ENCODE peak calls at places on chromosomes 1 and 21, in eight cellular contexts. G is progenitor cell of endocrine pancreas; U is fibroblast of the aortic adventitia; B is stomach; Q is CD8-positive, alpha-beta T cell; K is uterus; S is NB4; H is omental fat pad. X is an unnamed sample.

GRCh38 chr1:60621524-60621923 is 460.8 kb upstream of the NFIA start:
- DNase-seq in Q (no peak), B (peak), H (no peak), K (no peak), S (no peak), G (no peak), U (peak), X (no peak)

GRCh38 chr21:45260191-45260795 is 27.4 kb downstream of the POFUT2 start:
- DNase-seq in B (peak), K (no peak), S (no peak), U (no peak), G (no peak), H (no peak), Q (no peak), X (no peak)

GRCh38 chr1:167221804-167222610 is 1.3 kb downstream of the POU2F1 start:
- DNase-seq in B (peak), U (peak), K (peak), G (peak), Q (peak), H (peak), S (peak), X (peak)

GRCh38 chr1:168285419-168285790 is 4.7 kb downstream of the TBX19 start:
- DNase-seq in G (no peak), S (no peak), U (no peak), K (no peak), Q (no peak), H (no peak), B (no peak), X (no peak)

GRCh38 chr1:53411541-53412152 is 47.6 kb upstream of the DMRTB1 start:
- DNase-seq in K (no peak), Q (no peak), U (no peak), G (no peak), S (no peak), B (no peak), H (no peak), X (no peak)

GRCh38 chr1:161473363-161473762 is 31.9 kb upstream of the FCGR2A start:
- DNase-seq in G (no peak), U (no peak), B (no peak), S (peak), Q (no peak), K (no peak), H (no peak), X (no peak)

GRCh38 chr1:39046811-39047210 is 20.7 kb downstream of the NDUFS5 start:
- DNase-seq in G (no peak), K (no peak), U (peak), H (no peak), B (no peak), Q (no peak), S (no peak), X (no peak)

GRCh38 chr1:182348916-182349747 is 42.5 kb downstream of the GLUL start:
- DNase-seq in K (peak), U (no peak), H (no peak), Q (no peak), G (no peak), S (no peak), B (no peak), X (no peak)

GRCh38 chr1:174999926-175000696 is at the start of gene CACYBP:
- DNase-seq in U (peak), K (no peak), B (peak), H (no peak), Q (no peak), S (peak), G (no peak), X (peak)

GRCh38 chr1:232982238-232982944 is 32.0 kb downstream of the NTPCR start:
- DNase-seq in G (no peak), Q (no peak), H (no peak), B (peak), U (peak), S (peak), K (no peak), X (no peak)

GRCh38 chr21:37615962-37616361 is 249.4 kb downstream of the DYRK1A start:
- DNase-seq in K (no peak), G (no peak), H (no peak), B (no peak), S (no peak), Q (no peak), U (no peak), X (no peak)

GRCh38 chr1:22105611-22106207 is 37.2 kb downstream of the WNT4 start:
- DNase-seq in Q (no peak), H (no peak), B (no peak), K (no peak), U (peak), G (no peak), S (peak), X (no peak)

GRCh38 chr1:25590096-25590824 is 26.3 kb upstream of the MAN1C1 start:
- DNase-seq in H (no peak), K (no peak), B (peak), G (no peak), Q (no peak), U (peak), S (peak), X (no peak)

GRCh38 chr1:206041640-206042039 is 11.3 kb upstream of the RHEX start:
- DNase-seq in H (no peak), S (no peak), K (no peak), B (no peak), Q (no peak), U (no peak), G (no peak), X (peak)

GRCh38 chr1:94926365-94926914 is 470 bp downstream of the CNN3 start:
- DNase-seq in S (no peak), B (peak), H (no peak), G (peak), K (peak), Q (no peak), U (no peak), X (peak)

GRCh38 chr1:195740862-195741261 is 867.4 kb downstream of the KCNT2 start:
- DNase-seq in S (no peak), K (no peak), B (no peak), Q (no peak), U (no peak), G (no peak), H (no peak), X (no peak)

GRCh38 chr1:174786760-174787159 is 213.0 kb upstream of the CACYBP start:
- DNase-seq in S (no peak), G (no peak), H (no peak), K (no peak), B (no peak), U (no peak), Q (no peak), X (no peak)

GRCh38 chr21:34536820-34537219 is 24.8 kb upstream of the KCNE1 start:
- DNase-seq in K (no peak), Q (no peak), G (no peak), U (peak), H (no peak), S (no peak), B (no peak), X (no peak)

GRCh38 chr1:17236779-17237601 is 11.9 kb upstream of the PADI3 start:
- DNase-seq in K (peak), S (peak), Q (peak), U (peak), G (peak), B (peak), H (peak), X (peak)

GRCh38 chr1:167082511-167083027 is 7.6 kb downstream of the GPA33 start:
- DNase-seq in B (peak), G (no peak), S (peak), Q (no peak), H (no peak), K (no peak), U (no peak), X (no peak)

DNA sequence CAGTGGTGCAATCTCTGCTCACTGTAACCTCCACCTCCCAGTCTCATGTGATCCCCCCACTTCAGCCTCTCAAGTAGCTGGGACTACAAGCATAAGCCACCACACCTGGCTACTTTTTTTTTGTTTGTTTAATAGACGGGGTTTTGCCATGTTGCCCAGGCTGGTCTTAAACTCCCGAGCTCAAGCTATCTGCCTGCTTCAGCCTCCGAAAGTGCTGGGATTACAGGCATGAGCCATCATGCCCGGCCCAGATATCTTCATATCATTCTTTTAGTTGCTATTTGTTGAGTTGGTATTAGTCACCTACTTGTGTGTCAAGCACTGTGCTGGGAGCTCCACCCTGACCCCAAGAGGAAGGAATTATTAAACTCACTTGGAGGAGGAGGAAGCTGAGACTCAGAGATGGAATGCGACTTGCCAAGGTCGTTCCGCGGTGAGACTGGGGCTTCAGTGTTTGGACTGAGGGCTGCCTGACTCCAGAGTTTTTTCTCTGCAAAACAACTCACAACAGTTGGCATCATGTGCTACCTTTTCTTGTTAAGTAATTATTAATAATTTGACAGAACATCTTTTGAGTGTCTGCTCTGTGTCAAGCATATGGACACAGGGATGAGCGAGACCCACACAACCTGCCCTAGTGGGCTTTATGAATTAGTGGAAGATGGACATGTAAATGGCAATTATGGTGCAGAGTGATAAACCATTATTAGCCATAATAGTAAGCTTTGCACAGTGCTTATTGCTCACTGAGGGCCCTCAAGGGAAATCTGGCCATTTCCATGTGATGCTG is 132.0 kb downstream of the FOXD2 start:
- DNase-seq in H (no peak), B (peak), U (peak), Q (no peak), K (no peak), G (no peak), S (peak), X (no peak)
- TF ChIP-seq CTCF in H (no peak), B (peak), U (peak), Q (no peak), K (peak), G (peak), S (no peak), X (no peak)

GRCh38 chr21:43758811-43759210 is 17.3 kb downstream of the CSTB start:
- DNase-seq in Q (no peak), G (no peak), U (no peak), H (no peak), S (no peak), B (no peak), K (no peak), X (no peak)

GRCh38 chr21:43759651-43760050 is 16.5 kb downstream of the CSTB start:
- DNase-seq in U (no peak), Q (no peak), S (no peak), G (no peak), H (no peak), B (no peak), K (no peak), X (no peak)

GRCh38 chr21:43761886-43762285 is 14.2 kb downstream of the CSTB start:
- DNase-seq in B (no peak), S (no peak), G (no peak), U (no peak), Q (no peak), H (no peak), K (no peak), X (no peak)

GRCh38 chr21:43762303-43763128 is 13.6 kb downstream of the CSTB start:
- DNase-seq in U (no peak), G (no peak), B (no peak), Q (no peak), H (no peak), K (no peak), S (no peak), X (no peak)

GRCh38 chr21:43760391-43760958 is 15.6 kb downstream of the CSTB start:
- DNase-seq in H (no peak), G (no peak), K (no peak), B (no peak), U (no peak), Q (no peak), S (no peak), X (no peak)
- TF ChIP-seq CTCF in H (no peak), G (no peak), K (no peak), B (no peak), U (no peak), Q (no peak), S (no peak), X (no peak)

GRCh38 chr1:155244368-155245162 is 10.7 kb downstream of the ENTREP3 start:
- DNase-seq in U (peak), S (peak), H (peak), Q (peak), K (peak), B (peak), G (peak), X (peak)
- TF ChIP-seq CTCF in U (peak), S (peak), H (no peak), Q (peak), K (peak), B (peak), G (peak), X (no peak)

GRCh38 chr1:18948913-18949688 is 7.4 kb downstream of the IFFO2 start:
- DNase-seq in U (peak), K (peak), B (peak), G (no peak), Q (no peak), S (no peak), H (no peak), X (no peak)

GRCh38 chr1:18948048-18948912 is 8.2 kb downstream of the IFFO2 start:
- DNase-seq in K (no peak), G (no peak), S (no peak), Q (peak), U (peak), H (no peak), B (no peak), X (no peak)

GRCh38 chr1:18951416-18951815 is 5.1 kb downstream of the IFFO2 start:
- DNase-seq in U (no peak), B (no peak), G (no peak), H (no peak), S (peak), K (no peak), Q (no peak), X (peak)

GRCh38 chr1:18950415-18951026 is 6.0 kb downstream of the IFFO2 start:
- DNase-seq in H (no peak), S (no peak), B (no peak), Q (no peak), U (no peak), G (no peak), K (peak), X (peak)

GRCh38 chr1:18949689-18950414 is 6.6 kb downstream of the IFFO2 start:
- DNase-seq in K (peak), B (no peak), G (no peak), S (peak), Q (no peak), H (no peak), U (peak), X (no peak)
- TF ChIP-seq CTCF in K (no peak), B (no peak), G (peak), S (no peak), Q (no peak), H (no peak), U (peak), X (no peak)